ENCODE peak calls at places on chromosomes 7 and 10, in six cellular contexts. R, G, B, J, Y and L are unnamed samples.

GRCh38 chr7:47757946-47758371 is 176.0 kb upstream of the TNS3 start:
- DNase-seq in R (no peak), G (peak), B (no peak), J (no peak), Y (peak), L (peak)

GRCh38 chr10:62194924-62195674 is 73.5 kb downstream of the RTKN2 start:
- DNase-seq in R (no peak), G (no peak), B (no peak), J (no peak), Y (no peak), L (no peak)

GRCh38 chr10:130380056-130380455 is 243.9 kb downstream of the GLRX3 start:
- DNase-seq in R (no peak), G (no peak), B (no peak), J (no peak), Y (no peak), L (no peak)

GRCh38 chr7:117619690-117620089 is 139.9 kb downstream of the CFTR start:
- DNase-seq in R (no peak), G (no peak), B (no peak), J (no peak), Y (peak), L (no peak)

GRCh38 chr10:1128649-1129048 is 72.5 kb downstream of the WDR37 start:
- DNase-seq in R (no peak), G (no peak), B (no peak), J (no peak), Y (no peak), L (no peak)

GRCh38 chr10:14196113-14196512 is 134.6 kb downstream of the FRMD4A start:
- DNase-seq in R (no peak), G (no peak), B (no peak), J (no peak), Y (no peak), L (no peak)

GRCh38 chr10:64397125-64397524 is 875.9 kb downstream of the REEP3 start:
- DNase-seq in R (no peak), G (no peak), B (no peak), J (no peak), Y (no peak), L (no peak)

GRCh38 chr10:91901784-91902677 is 7.3 kb downstream of the FGFBP3 start:
- DNase-seq in R (no peak), G (peak), B (no peak), J (no peak), Y (peak), L (peak)

GRCh38 chr10:53839437-53840039 is 961.5 kb downstream of the PCDH15 start:
- DNase-seq in R (no peak), G (peak), B (no peak), J (no peak), Y (peak), L (peak)

GRCh38 chr7:137296551-137296950 is 47.0 kb downstream of the PTN start:
- DNase-seq in R (no peak), G (no peak), B (no peak), J (no peak), Y (no peak), L (no peak)

GRCh38 chr7:137298464-137298794 is 45.1 kb downstream of the PTN start:
- DNase-seq in R (no peak), G (no peak), B (no peak), J (no peak), Y (no peak), L (no peak)

GRCh38 chr7:137297551-137298463 is 45.7 kb downstream of the PTN start:
- DNase-seq in R (no peak), G (no peak), B (no peak), J (no peak), Y (no peak), L (no peak)

DNA sequence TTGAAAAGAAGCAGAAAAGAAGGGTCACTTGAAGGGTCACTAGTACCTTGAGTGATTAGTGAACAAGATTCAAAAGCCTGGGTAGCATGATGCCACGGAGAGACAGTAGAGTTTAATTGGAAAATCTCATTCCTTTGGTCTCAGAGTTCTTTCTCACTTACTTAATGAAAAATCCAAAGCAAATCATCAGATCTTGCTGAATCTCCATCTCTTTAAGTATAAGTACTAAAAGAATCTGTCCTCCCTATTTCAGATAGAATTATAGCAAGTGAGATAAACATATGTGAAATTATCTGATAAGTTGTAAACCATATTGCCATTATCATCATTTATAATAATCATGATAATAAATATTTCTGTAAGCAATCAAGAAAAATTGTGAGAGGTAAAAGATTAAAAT is 47.6 kb downstream of the PTN start:
- DNase-seq in R (no peak), G (no peak), B (no peak), J (no peak), Y (no peak), L (no peak)
- H3K27ac ChIP-seq in R (no peak), G (no peak), B (no peak), J (no peak), Y (no peak), L (no peak)

GRCh38 chr7:105002-105401 is 87.4 kb upstream of the FAM20C start:
- DNase-seq in R (no peak), G (no peak), B (no peak), J (no peak), Y (no peak), L (no peak)
- H2AFZ ChIP-seq in R (no peak), G (no peak), B (no peak), J (no peak), Y (no peak), L (no peak)

GRCh38 chr7:39720586-39720985 is 97.2 kb downstream of the RALA start:
- DNase-seq in R (no peak), G (no peak), B (no peak), J (no peak), Y (no peak), L (peak)
- H2BK120ac ChIP-seq in R (no peak), G (no peak), B (no peak), J (no peak), Y (no peak), L (no peak)

GRCh38 chr10:104328636-104328915 is 9.7 kb downstream of the ITPRIP start:
- DNase-seq in R (peak), G (no peak), B (no peak), J (no peak), Y (no peak), L (no peak)
- H3K27ac ChIP-seq in R (no peak), G (peak), B (peak), J (peak), Y (peak), L (peak)

DNA sequence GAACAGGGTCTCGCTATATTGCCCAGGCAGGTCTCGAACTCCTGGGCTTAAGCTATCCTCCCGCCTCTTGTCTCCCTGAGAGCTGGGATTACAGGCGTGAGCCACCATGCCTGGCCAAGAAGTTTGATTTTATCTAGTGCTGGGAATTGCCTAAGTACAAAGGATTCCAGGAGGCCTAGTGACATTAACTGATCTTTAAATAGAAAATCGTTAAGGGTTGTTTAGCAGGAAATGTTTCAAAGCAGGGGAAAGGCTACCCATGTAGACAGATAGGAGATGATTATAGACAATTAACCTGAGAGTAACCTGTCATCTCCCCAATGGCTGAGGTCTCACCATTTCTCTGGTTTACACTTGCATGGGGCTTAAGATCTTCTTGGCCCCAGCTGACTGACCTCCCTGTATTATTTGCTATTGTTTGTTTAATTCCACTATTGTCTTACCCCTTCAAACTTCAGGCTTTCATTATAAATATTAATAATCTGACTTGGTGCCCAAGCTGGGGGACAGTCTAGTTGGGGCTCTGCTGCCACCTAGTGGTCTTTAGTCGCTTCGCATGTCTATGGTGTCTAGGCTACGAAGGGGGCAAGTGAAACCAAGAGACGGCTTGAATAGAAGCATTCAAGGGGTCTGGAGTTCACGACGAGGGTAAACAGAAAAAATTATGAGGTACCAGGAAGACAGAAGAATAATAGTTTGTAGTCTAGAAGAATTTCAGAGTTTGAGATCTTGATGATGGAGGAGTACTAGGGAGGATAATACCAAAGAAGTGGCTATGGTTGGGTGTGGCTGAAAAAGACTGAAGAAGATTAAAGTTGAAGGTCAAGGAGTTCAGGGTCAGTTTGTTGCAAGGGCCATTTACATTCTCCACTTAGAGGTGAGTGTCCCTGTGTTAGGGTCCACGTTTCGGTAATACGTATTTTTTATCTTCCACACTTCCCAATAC is 40.4 kb upstream of the BPGM start:
- DNase-seq in R (peak), G (peak), B (peak), J (no peak), Y (peak), L (peak)
- H2AFZ ChIP-seq in R (peak), G (no peak), B (no peak), J (no peak), Y (no peak), L (no peak)